ENCODE peak calls at places on chromosome X, in eight cellular contexts. One of them, this sample, is unnamed.
A peak's percentile ranks its signal among the peaks of the same experiment; 100 is the strongest.

GRCh38 chrX:21985332-21985777 is 44.8 kb downstream of the SMS start:
- DNase-seq in lung: peak; percentile 54
- DNase-seq in adrenal gland: peak; percentile 67
- DNase-seq in NB4: peak; percentile 77
- DNase-seq in IMR-90: peak; percentile 82
- DNase-seq in PC-3: peak; percentile 82
- DNase-seq in WERI-Rb-1: peak; percentile 65
- DNase-seq in fibroblast of pulmonary artery: peak; percentile 81
- DNase-seq in this sample: peak; percentile 67

GRCh38 chrX:50448565-50448964 is 22.1 kb downstream of the DGKK start:
- DNase-seq in lung: no peak
- DNase-seq in adrenal gland: no peak
- DNase-seq in NB4: peak; percentile 71
- DNase-seq in IMR-90: peak; percentile 1
- DNase-seq in PC-3: peak; percentile 81
- DNase-seq in WERI-Rb-1: no peak
- DNase-seq in fibroblast of pulmonary artery: no peak
- DNase-seq in this sample: peak; percentile 69

GRCh38 chrX:22634751-22635150 is 362.0 kb downstream of the CBLL2 start:
- DNase-seq in lung: no peak
- DNase-seq in adrenal gland: no peak
- DNase-seq in NB4: no peak
- DNase-seq in IMR-90: peak; percentile 24
- DNase-seq in PC-3: no peak
- DNase-seq in WERI-Rb-1: no peak
- DNase-seq in fibroblast of pulmonary artery: peak; percentile 20
- DNase-seq in this sample: no peak

GRCh38 chrX:53421772-53422090 is 723 bp downstream of the SMC1A start:
- DNase-seq in lung: no peak
- DNase-seq in adrenal gland: no peak
- DNase-seq in NB4: no peak
- DNase-seq in IMR-90: no peak
- DNase-seq in PC-3: no peak
- DNase-seq in WERI-Rb-1: no peak
- DNase-seq in fibroblast of pulmonary artery: no peak
- DNase-seq in this sample: no peak

GRCh38 chrX:108735087-108735679 is 1.2 kb downstream of the IRS4 start:
- DNase-seq in lung: no peak
- DNase-seq in adrenal gland: no peak
- DNase-seq in NB4: no peak
- DNase-seq in IMR-90: no peak
- DNase-seq in PC-3: no peak
- DNase-seq in WERI-Rb-1: no peak
- DNase-seq in fibroblast of pulmonary artery: no peak
- DNase-seq in this sample: peak; percentile 2

GRCh38 chrX:120456973-120457372 is 12.1 kb downstream of the LAMP2 start:
- DNase-seq in lung: no peak
- DNase-seq in adrenal gland: no peak
- DNase-seq in NB4: peak; percentile 86
- DNase-seq in IMR-90: peak; percentile 21
- DNase-seq in PC-3: peak; percentile 75
- DNase-seq in WERI-Rb-1: no peak
- DNase-seq in fibroblast of pulmonary artery: no peak
- DNase-seq in this sample: peak; percentile 69

GRCh38 chrX:41720125-41720780 is 3.7 kb upstream of the GPR82 start:
- DNase-seq in lung: no peak
- DNase-seq in adrenal gland: no peak
- DNase-seq in NB4: peak; percentile 20
- DNase-seq in IMR-90: peak; percentile 41
- DNase-seq in PC-3: no peak
- DNase-seq in WERI-Rb-1: no peak
- DNase-seq in fibroblast of pulmonary artery: peak; percentile 6
- DNase-seq in this sample: peak; percentile 2

GRCh38 chrX:5051831-5052491 is 1176.7 kb downstream of the NLGN4X start:
- DNase-seq in lung: peak; percentile 63
- DNase-seq in adrenal gland: peak; percentile 88
- DNase-seq in NB4: no peak
- DNase-seq in IMR-90: no peak
- DNase-seq in PC-3: peak; percentile 95
- DNase-seq in WERI-Rb-1: no peak
- DNase-seq in fibroblast of pulmonary artery: peak; percentile 61
- DNase-seq in this sample: peak; percentile 19

GRCh38 chrX:20527458-20528099 is 260.9 kb upstream of the RPS6KA3 start:
- DNase-seq in lung: no peak
- DNase-seq in adrenal gland: peak; percentile 16
- DNase-seq in NB4: peak; percentile 41
- DNase-seq in IMR-90: peak; percentile 38
- DNase-seq in PC-3: peak; percentile 61
- DNase-seq in WERI-Rb-1: no peak
- DNase-seq in fibroblast of pulmonary artery: peak; percentile 44
- DNase-seq in this sample: peak; percentile 27

GRCh38 chrX:38627683-38628082 is 66.3 kb downstream of the TSPAN7 start:
- DNase-seq in lung: no peak
- DNase-seq in adrenal gland: no peak
- DNase-seq in NB4: peak; percentile 63
- DNase-seq in IMR-90: peak; percentile 8
- DNase-seq in PC-3: peak; percentile 57
- DNase-seq in WERI-Rb-1: peak; percentile 33
- DNase-seq in fibroblast of pulmonary artery: peak; percentile 10
- DNase-seq in this sample: peak; percentile 31

GRCh38 chrX:101164766-101165590 is 54.6 kb upstream of the DRP2 start:
- DNase-seq in lung: no peak
- DNase-seq in adrenal gland: no peak
- DNase-seq in NB4: no peak
- DNase-seq in IMR-90: peak; percentile 59
- DNase-seq in PC-3: peak; percentile 21
- DNase-seq in WERI-Rb-1: no peak
- DNase-seq in fibroblast of pulmonary artery: peak; percentile 31
- DNase-seq in this sample: no peak

GRCh38 chrX:104137496-104137895 is 19.3 kb downstream of the SLC25A53 start:
- DNase-seq in lung: no peak
- DNase-seq in adrenal gland: no peak
- DNase-seq in NB4: peak; percentile 23
- DNase-seq in IMR-90: no peak
- DNase-seq in PC-3: peak; percentile 42
- DNase-seq in WERI-Rb-1: no peak
- DNase-seq in fibroblast of pulmonary artery: peak; percentile 24
- DNase-seq in this sample: no peak

GRCh38 chrX:21741869-21742701 is 15.8 kb downstream of the SMPX start:
- DNase-seq in lung: no peak
- DNase-seq in adrenal gland: no peak
- DNase-seq in NB4: no peak
- DNase-seq in IMR-90: no peak
- DNase-seq in PC-3: no peak
- DNase-seq in WERI-Rb-1: peak; percentile 16
- DNase-seq in fibroblast of pulmonary artery: no peak
- DNase-seq in this sample: no peak

GRCh38 chrX:155896512-155896911 is 15.4 kb downstream of the VAMP7 start:
- DNase-seq in lung: no peak
- DNase-seq in adrenal gland: peak; percentile 2
- DNase-seq in NB4: peak; percentile 25
- DNase-seq in IMR-90: no peak
- DNase-seq in PC-3: no peak
- DNase-seq in WERI-Rb-1: no peak
- DNase-seq in fibroblast of pulmonary artery: no peak
- DNase-seq in this sample: no peak

GRCh38 chrX:63784902-63785692 is at the start of gene ARHGEF9:
- DNase-seq in lung: no peak
- DNase-seq in adrenal gland: peak; percentile 37
- DNase-seq in NB4: no peak
- DNase-seq in IMR-90: no peak
- DNase-seq in PC-3: no peak
- DNase-seq in WERI-Rb-1: peak; percentile 43
- DNase-seq in fibroblast of pulmonary artery: peak; percentile 3
- DNase-seq in this sample: no peak

GRCh38 chrX:10041383-10041782 is 74.2 kb downstream of the CLDN34 start:
- DNase-seq in lung: no peak
- DNase-seq in adrenal gland: no peak
- DNase-seq in NB4: no peak
- DNase-seq in IMR-90: peak; percentile 8
- DNase-seq in PC-3: no peak
- DNase-seq in WERI-Rb-1: no peak
- DNase-seq in fibroblast of pulmonary artery: no peak
- DNase-seq in this sample: no peak

GRCh38 chrX:54817220-54817820 is 9.8 kb downstream of the MAGED2 start:
- DNase-seq in lung: no peak
- DNase-seq in adrenal gland: no peak
- DNase-seq in NB4: no peak
- DNase-seq in IMR-90: no peak
- DNase-seq in PC-3: no peak
- DNase-seq in WERI-Rb-1: no peak
- DNase-seq in fibroblast of pulmonary artery: peak; percentile 4
- DNase-seq in this sample: no peak

GRCh38 chrX:41655631-41656030 is 33.1 kb upstream of the GPR34 start:
- DNase-seq in lung: no peak
- DNase-seq in adrenal gland: no peak
- DNase-seq in NB4: no peak
- DNase-seq in IMR-90: peak; percentile 61
- DNase-seq in PC-3: peak; percentile 88
- DNase-seq in WERI-Rb-1: no peak
- DNase-seq in fibroblast of pulmonary artery: peak; percentile 3
- DNase-seq in this sample: peak; percentile 45

GRCh38 chrX:53080628-53081580 is 1.3 kb upstream of the TSPYL2 start:
- DNase-seq in lung: no peak
- DNase-seq in adrenal gland: no peak
- DNase-seq in NB4: no peak
- DNase-seq in IMR-90: peak; percentile 43
- DNase-seq in PC-3: no peak
- DNase-seq in WERI-Rb-1: no peak
- DNase-seq in fibroblast of pulmonary artery: peak; percentile 35
- DNase-seq in this sample: no peak

GRCh38 chrX:38225093-38225492 is 4.4 kb upstream of the SRPX start:
- DNase-seq in lung: no peak
- DNase-seq in adrenal gland: no peak
- DNase-seq in NB4: no peak
- DNase-seq in IMR-90: peak; percentile 60
- DNase-seq in PC-3: no peak
- DNase-seq in WERI-Rb-1: no peak
- DNase-seq in fibroblast of pulmonary artery: no peak
- DNase-seq in this sample: peak; percentile 39

GRCh38 chrX:1336331-1337143 is at the start of gene IL3RA:
- DNase-seq in lung: peak; percentile 49
- DNase-seq in adrenal gland: peak; percentile 76
- DNase-seq in NB4: peak; percentile 92
- DNase-seq in IMR-90: no peak
- DNase-seq in PC-3: no peak
- DNase-seq in WERI-Rb-1: no peak
- DNase-seq in fibroblast of pulmonary artery: peak; percentile 29
- DNase-seq in this sample: no peak
- H3K4me3 ChIP-seq in lung: peak within 1 kb of the TSS; percentile 25
- H3K4me3 ChIP-seq in adrenal gland: no peak within 1 kb of the TSS
- H3K4me3 ChIP-seq in NB4: peak within 1 kb of the TSS; percentile 72
- H3K4me3 ChIP-seq in IMR-90: no peak within 1 kb of the TSS
- H3K4me3 ChIP-seq in PC-3: peak within 1 kb of the TSS; percentile 39
- H3K4me3 ChIP-seq in WERI-Rb-1: no peak within 1 kb of the TSS
- H3K4me3 ChIP-seq in fibroblast of pulmonary artery: no peak within 1 kb of the TSS
- H3K4me3 ChIP-seq in this sample: no peak within 1 kb of the TSS

GRCh38 chrX:137032378-137032694 is 1.5 kb downstream of the GPR101 start:
- DNase-seq in lung: no peak
- DNase-seq in adrenal gland: no peak
- DNase-seq in NB4: no peak
- DNase-seq in IMR-90: no peak
- DNase-seq in PC-3: no peak
- DNase-seq in WERI-Rb-1: no peak
- DNase-seq in fibroblast of pulmonary artery: no peak
- DNase-seq in this sample: no peak
- TF ChIP-seq CTCF in lung: no peak
- TF ChIP-seq CTCF in adrenal gland: no peak
- TF ChIP-seq CTCF in NB4: no peak
- TF ChIP-seq CTCF in IMR-90: no peak
- TF ChIP-seq CTCF in PC-3: no peak
- TF ChIP-seq CTCF in WERI-Rb-1: no peak
- TF ChIP-seq CTCF in fibroblast of pulmonary artery: no peak
- TF ChIP-seq CTCF in this sample: no peak

GRCh38 chrX:154516655-154517100 is 646 bp upstream of the FAM3A start:
- DNase-seq in lung: peak; percentile 41
- DNase-seq in adrenal gland: peak; percentile 39
- DNase-seq in NB4: peak; percentile 68
- DNase-seq in IMR-90: peak; percentile 54
- DNase-seq in PC-3: no peak
- DNase-seq in WERI-Rb-1: no peak
- DNase-seq in fibroblast of pulmonary artery: peak; percentile 89
- DNase-seq in this sample: no peak

GRCh38 chrX:154513662-154514204 is 2.3 kb downstream of the FAM3A start:
- DNase-seq in lung: no peak
- DNase-seq in adrenal gland: no peak
- DNase-seq in NB4: no peak
- DNase-seq in IMR-90: no peak
- DNase-seq in PC-3: no peak
- DNase-seq in WERI-Rb-1: no peak
- DNase-seq in fibroblast of pulmonary artery: no peak
- DNase-seq in this sample: no peak

GRCh38 chrX:154515803-154516654 is at the start of gene FAM3A:
- DNase-seq in lung: peak; percentile 92
- DNase-seq in adrenal gland: peak; percentile 94
- DNase-seq in NB4: peak; percentile 91
- DNase-seq in IMR-90: peak; percentile 85
- DNase-seq in PC-3: peak; percentile 88
- DNase-seq in WERI-Rb-1: peak; percentile 97
- DNase-seq in fibroblast of pulmonary artery: peak; percentile 91
- DNase-seq in this sample: peak; percentile 90

GRCh38 chrX:154519389-154519788 is 3.4 kb upstream of the FAM3A start:
- DNase-seq in lung: no peak
- DNase-seq in adrenal gland: no peak
- DNase-seq in NB4: no peak
- DNase-seq in IMR-90: no peak
- DNase-seq in PC-3: no peak
- DNase-seq in WERI-Rb-1: no peak
- DNase-seq in fibroblast of pulmonary artery: no peak
- DNase-seq in this sample: no peak

DNA sequence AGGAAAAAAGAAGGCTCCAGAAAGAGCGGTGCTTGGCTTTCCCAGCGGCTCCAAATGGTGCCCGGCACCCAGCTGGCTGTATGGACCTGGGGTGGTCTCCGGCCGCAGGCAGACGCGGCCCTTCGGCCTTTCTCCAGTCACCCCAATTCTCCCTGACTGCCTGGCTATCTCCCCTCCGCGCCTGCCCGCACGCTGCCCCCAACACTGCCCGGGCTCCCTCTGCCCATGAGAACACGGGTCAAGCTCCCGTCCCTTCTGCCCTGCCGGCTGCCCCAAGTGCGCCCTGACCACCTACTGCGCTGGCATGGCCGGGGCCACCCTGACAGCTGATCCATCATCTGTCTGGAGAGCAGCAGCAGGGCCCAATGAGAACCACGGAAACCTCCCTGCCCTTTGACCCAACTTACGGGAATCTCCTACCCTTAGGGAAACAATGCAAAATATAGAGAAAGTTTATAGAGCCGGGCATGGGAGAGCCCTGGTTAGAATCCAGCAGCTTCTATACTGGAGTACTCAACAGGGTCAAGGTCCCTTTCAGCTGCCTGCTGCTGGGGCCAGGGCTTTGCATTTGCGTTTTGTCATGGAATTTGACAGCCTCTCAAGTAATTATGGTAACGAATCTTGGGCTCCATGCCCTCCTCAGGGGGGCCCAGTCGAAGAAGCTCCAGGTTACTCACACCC is 1.2 kb upstream of the FAM3A start:
- DNase-seq in lung: no peak
- DNase-seq in adrenal gland: peak; percentile 48
- DNase-seq in NB4: no peak
- DNase-seq in IMR-90: no peak
- DNase-seq in PC-3: no peak
- DNase-seq in WERI-Rb-1: no peak
- DNase-seq in fibroblast of pulmonary artery: no peak
- DNase-seq in this sample: no peak
- H3K4me3 ChIP-seq in lung: no peak overlapping the region
- H3K4me3 ChIP-seq in adrenal gland: no peak overlapping the region
- H3K4me3 ChIP-seq in NB4: peak overlapping the region; percentile 71
- H3K4me3 ChIP-seq in IMR-90: no peak overlapping the region
- H3K4me3 ChIP-seq in PC-3: peak overlapping the region; percentile 92
- H3K4me3 ChIP-seq in WERI-Rb-1: no peak overlapping the region
- H3K4me3 ChIP-seq in fibroblast of pulmonary artery: no peak overlapping the region
- H3K4me3 ChIP-seq in this sample: no peak overlapping the region

GRCh38 chrX:140661657-140662056 is 47.9 kb upstream of the LINC00632 start:
- DNase-seq in lung: no peak
- DNase-seq in adrenal gland: peak; percentile 0
- DNase-seq in NB4: no peak
- DNase-seq in IMR-90: peak; percentile 3
- DNase-seq in PC-3: peak; percentile 1
- DNase-seq in WERI-Rb-1: no peak
- DNase-seq in fibroblast of pulmonary artery: no peak
- DNase-seq in this sample: peak; percentile 11
- TF ChIP-seq CTCF in lung: no peak
- TF ChIP-seq CTCF in adrenal gland: no peak
- TF ChIP-seq CTCF in NB4: no peak
- TF ChIP-seq CTCF in IMR-90: peak; percentile 43
- TF ChIP-seq CTCF in PC-3: peak; percentile 38
- TF ChIP-seq CTCF in WERI-Rb-1: no peak
- TF ChIP-seq CTCF in fibroblast of pulmonary artery: no peak
- TF ChIP-seq CTCF in this sample: peak; percentile 18

This sample was measured in epithelial cell of esophagus.